ENCODE peak calls at places on chromosome 12, in nine cellular contexts. N is iPS-NIHi11; U is activated effector memory CD4-positive, alpha-beta T cell treated with anti-CD3 and anti-CD28 coated beads, Interleukin-2, amount 50 U/mL, for 16 hours; O is NCI-H187; S is Daoy; A is T-helper 2 cell; P is AML-193; F is fibroblast of pulmonary artery; E is foreskin fibroblast. D is an unnamed sample.

GRCh38 chr12:120453977-120454376 is 7.7 kb downstream of the GATC start:
- DNase-seq in F (peak; percentile 27), E (peak; percentile 39), A (peak; percentile 65), P (peak; percentile 63), N (peak; percentile 59), O (no peak), U (no peak), S (no peak), D (peak; percentile 65)

GRCh38 chr12:69007166-69007857 is 74.3 kb upstream of the CPM start:
- DNase-seq in S (peak; percentile 69), U (no peak), E (peak; percentile 89), A (no peak), P (no peak), F (peak; percentile 75), O (peak; percentile 60), N (peak; percentile 44), D (peak; percentile 50)

GRCh38 chr12:64746663-64747062 is 12.5 kb downstream of the GNS start:
- DNase-seq in S (no peak), F (peak; percentile 35), P (no peak), N (no peak), U (no peak), E (peak; percentile 79), O (no peak), A (no peak), D (peak; percentile 47)

GRCh38 chr12:24083787-24084186 is 134.3 kb upstream of the SOX5 start:
- DNase-seq in U (no peak), P (no peak), S (no peak), A (no peak), N (no peak), O (no peak), E (no peak), F (no peak), D (no peak)

GRCh38 chr12:104494137-104494815 is 37.5 kb downstream of the CHST11 start:
- DNase-seq in U (peak; percentile 88), O (no peak), P (no peak), A (peak; percentile 89), E (peak; percentile 45), N (no peak), F (peak; percentile 49), S (no peak), D (no peak)

GRCh38 chr12:109504068-109504467 is 26.6 kb downstream of the UBE3B start:
- DNase-seq in O (no peak), U (no peak), P (no peak), N (no peak), A (no peak), S (no peak), F (no peak), E (no peak), D (no peak)

GRCh38 chr12:54038260-54038759 is 5.5 kb downstream of the HOXC5 start:
- DNase-seq in S (no peak), N (no peak), A (no peak), E (no peak), F (no peak), U (no peak), O (no peak), P (no peak), D (no peak)

GRCh38 chr12:124915249-124916236 is 1.1 kb upstream of the UBC start:
- DNase-seq in N (no peak), A (no peak), F (peak; percentile 36), P (no peak), U (peak; percentile 85), E (peak; percentile 70), S (peak; percentile 65), O (no peak), D (peak; percentile 45)

GRCh38 chr12:89177802-89178201 is 174.5 kb downstream of the DUSP6 start:
- DNase-seq in A (no peak), P (no peak), E (no peak), O (no peak), U (no peak), N (no peak), F (no peak), S (no peak), D (no peak)

GRCh38 chr12:75964150-75964549 is 67.4 kb downstream of the PHLDA1 start:
- DNase-seq in U (no peak), N (no peak), E (no peak), F (no peak), A (peak; percentile 31), S (no peak), O (no peak), P (peak; percentile 90), D (no peak)

GRCh38 chr12:5516781-5517180 is 84.9 kb downstream of the NTF3 start:
- DNase-seq in F (no peak), E (no peak), P (no peak), U (no peak), S (no peak), O (no peak), A (no peak), N (no peak), D (no peak)

GRCh38 chr12:92403210-92404175 is 257.8 kb upstream of the BTG1 start:
- DNase-seq in E (no peak), F (no peak), P (no peak), U (peak; percentile 77), N (no peak), O (no peak), A (peak; percentile 98), S (no peak), D (no peak)